ENCODE peak calls at places on chromosomes 2 and 18, in seven cellular contexts. J is T1000; C is neural progenitor cell; Q is stimulated activated CD4-positive, alpha-beta T cell treated with anti-CD3 and anti-CD28 coated beads, Interleukin-2, amount 100 ng/mL, for 48 hours; D is NB4; W is occipital lobe; V is SW480. A is an unnamed sample.

GRCh38 chr2:46857871-46858696 is 57.5 kb downstream of the MCFD2 start:
- DNase-seq in J (no peak), C (no peak), Q (no peak), D (no peak), W (no peak), V (peak), A (no peak)

GRCh38 chr2:190413421-190413820 is 5.3 kb downstream of the MFSD6 start:
- DNase-seq in J (no peak), C (no peak), Q (no peak), D (no peak), W (peak), V (no peak), A (no peak)

GRCh38 chr2:25598332-25598731 is 75.0 kb downstream of the DTNB start:
- DNase-seq in J (no peak), C (no peak), Q (no peak), D (no peak), W (no peak), V (no peak), A (no peak)

GRCh38 chr2:132469095-132469494 is 52.5 kb downstream of the GPR39 start:
- DNase-seq in J (no peak), C (no peak), Q (no peak), D (no peak), W (no peak), V (no peak), A (no peak)

GRCh38 chr2:69177785-69178636 is 165.0 kb downstream of the ANTXR1 start:
- DNase-seq in J (peak), C (peak), Q (peak), D (peak), W (peak), V (peak), A (peak)

GRCh38 chr18:61333746-61334490 is 688 bp downstream of the CDH20 start:
- DNase-seq in J (no peak), C (peak), Q (no peak), D (no peak), W (peak), V (no peak), A (peak)

GRCh38 chr2:119996148-119996547 is 16.7 kb upstream of the EPB41L5 start:
- DNase-seq in J (no peak), C (no peak), Q (no peak), D (no peak), W (no peak), V (peak), A (no peak)

GRCh38 chr2:108536133-108536780 is 2.0 kb downstream of the LIMS1 start:
- DNase-seq in J (no peak), C (no peak), Q (no peak), D (peak), W (no peak), V (peak), A (peak)

GRCh38 chr2:58137221-58137620 is 90.6 kb downstream of the VRK2 start:
- DNase-seq in J (no peak), C (no peak), Q (no peak), D (no peak), W (no peak), V (no peak), A (no peak)

GRCh38 chr2:172571245-172571644 is 15.4 kb downstream of the PDK1 start:
- DNase-seq in J (no peak), C (no peak), Q (no peak), D (no peak), W (no peak), V (no peak), A (no peak)

GRCh38 chr2:85802337-85803103 is 48.7 kb downstream of the ATOH8 start:
- DNase-seq in J (no peak), C (no peak), Q (no peak), D (no peak), W (no peak), V (peak), A (peak)

GRCh38 chr2:38723173-38723572 is 28.0 kb downstream of the SRSF7 start:
- DNase-seq in J (no peak), C (no peak), Q (no peak), D (no peak), W (no peak), V (no peak), A (no peak)

GRCh38 chr2:112682101-112682500 is 36.4 kb downstream of the SLC20A1 start:
- DNase-seq in J (no peak), C (no peak), Q (no peak), D (peak), W (no peak), V (no peak), A (no peak)

GRCh38 chr2:134173338-134174016 is 80.4 kb upstream of the MGAT5 start:
- DNase-seq in J (no peak), C (no peak), Q (no peak), D (no peak), W (peak), V (no peak), A (no peak)

GRCh38 chr18:39951321-39951720 is 2003.7 kb upstream of the PIK3C3 start:
- DNase-seq in J (no peak), C (no peak), Q (no peak), D (no peak), W (no peak), V (no peak), A (no peak)

GRCh38 chr2:105328281-105329196 is 996 bp downstream of the TGFBRAP1 start:
- DNase-seq in J (no peak), C (no peak), Q (peak), D (peak), W (no peak), V (peak), A (peak)

GRCh38 chr2:144449028-144449406 is 70.9 kb downstream of the ZEB2 start:
- DNase-seq in J (no peak), C (no peak), Q (no peak), D (no peak), W (no peak), V (no peak), A (peak)

GRCh38 chr18:49733321-49733720 is 80.0 kb downstream of the ACAA2 start:
- DNase-seq in J (no peak), C (no peak), Q (no peak), D (no peak), W (no peak), V (no peak), A (no peak)

GRCh38 chr2:127508621-127509034 is 17.7 kb downstream of the IWS1 start:
- DNase-seq in J (peak), C (no peak), Q (no peak), D (peak), W (peak), V (peak), A (peak)

GRCh38 chr2:46336560-46336959 is 39.4 kb downstream of the EPAS1 start:
- DNase-seq in J (no peak), C (no peak), Q (no peak), D (no peak), W (no peak), V (no peak), A (peak)

GRCh38 chr18:30403278-30403677 is 639.3 kb downstream of the DSC3 start:
- DNase-seq in J (no peak), C (no peak), Q (no peak), D (no peak), W (no peak), V (no peak), A (no peak)

GRCh38 chr2:237624565-237624964 is 2.8 kb upstream of the LRRFIP1 start:
- DNase-seq in J (no peak), C (no peak), Q (no peak), D (peak), W (no peak), V (no peak), A (no peak)

GRCh38 chr2:60634443-60634842 is 81.0 kb upstream of the BCL11A start:
- DNase-seq in J (no peak), C (no peak), Q (no peak), D (no peak), W (no peak), V (peak), A (no peak)

GRCh38 chr2:202635441-202636296 is 900 bp downstream of the FAM117B start:
- DNase-seq in J (peak), C (peak), Q (peak), D (peak), W (peak), V (peak), A (peak)

GRCh38 chr2:91442246-91442905 is 2750.9 kb downstream of the RPIA start:
- DNase-seq in J (no peak), C (peak), Q (no peak), D (peak), W (no peak), V (no peak), A (peak)

GRCh38 chr2:205967391-205968075 is 118.4 kb downstream of the INO80D start:
- DNase-seq in J (no peak), C (no peak), Q (no peak), D (peak), W (no peak), V (no peak), A (no peak)

GRCh38 chr2:221435161-221435560 is 136.9 kb downstream of the EPHA4 start:
- DNase-seq in J (no peak), C (no peak), Q (no peak), D (no peak), W (no peak), V (no peak), A (no peak)

A was measured in left kidney.